ENCODE peak calls at places on chromosomes 7 and 10, in six cellular contexts. Z is stomach, K is lower lobe of right lung, Y is mammary epithelial cell, X is BJ, U is heart left ventricle. R is an unnamed sample. For H3K36me3, the result is how much of the 10 kb centered on the place peaks cover.

GRCh38 chr7:18508441-18509427 is 13.2 kb downstream of the HDAC9 start:
- DNase-seq in Z (no peak), K (no peak), Y (peak), X (peak), U (peak), R (peak)

GRCh38 chr7:101862280-101863220 is 45.1 kb downstream of the CUX1 start:
- DNase-seq in Z (no peak), K (no peak), Y (no peak), X (no peak), U (no peak), R (no peak)

GRCh38 chr10:15237351-15237750 is 68.9 kb upstream of the NMT2 start:
- DNase-seq in Z (no peak), K (no peak), Y (peak), X (no peak), U (no peak), R (peak)

GRCh38 chr7:117385340-117386124 is 41.8 kb downstream of the ASZ1 start:
- DNase-seq in Z (no peak), K (no peak), Y (peak), X (no peak), U (no peak), R (peak)

GRCh38 chr10:97259119-97259518 is 33.3 kb downstream of the ARHGAP19 start:
- DNase-seq in Z (no peak), K (no peak), Y (no peak), X (no peak), U (no peak), R (no peak)

GRCh38 chr10:16853201-16853600 is 36.0 kb upstream of the RSU1 start:
- DNase-seq in Z (no peak), K (no peak), Y (no peak), X (no peak), U (no peak), R (peak)

GRCh38 chr10:127977368-127978009 is 70.6 kb downstream of the PTPRE start:
- DNase-seq in Z (peak), K (peak), Y (peak), X (no peak), U (peak), R (peak)

GRCh38 chr7:66374141-66374540 is 169.0 kb downstream of the TPST1 start:
- DNase-seq in Z (no peak), K (no peak), Y (no peak), X (no peak), U (no peak), R (no peak)

GRCh38 chr7:87113077-87113476 is 39.2 kb upstream of the DMTF1 start:
- DNase-seq in Z (no peak), K (no peak), Y (no peak), X (no peak), U (peak), R (no peak)

GRCh38 chr7:99453105-99453504 is 12.9 kb downstream of the ATP5MF start:
- DNase-seq in Z (no peak), K (no peak), Y (no peak), X (no peak), U (peak), R (no peak)

GRCh38 chr7:90595801-90596683 is at the start of gene CDK14:
- DNase-seq in Z (peak), K (peak), Y (peak), X (no peak), U (peak), R (no peak)
- TF ChIP-seq CTCF in Z (no peak), K (peak), Y (no peak), X (peak), U (peak), R (peak)

DNA sequence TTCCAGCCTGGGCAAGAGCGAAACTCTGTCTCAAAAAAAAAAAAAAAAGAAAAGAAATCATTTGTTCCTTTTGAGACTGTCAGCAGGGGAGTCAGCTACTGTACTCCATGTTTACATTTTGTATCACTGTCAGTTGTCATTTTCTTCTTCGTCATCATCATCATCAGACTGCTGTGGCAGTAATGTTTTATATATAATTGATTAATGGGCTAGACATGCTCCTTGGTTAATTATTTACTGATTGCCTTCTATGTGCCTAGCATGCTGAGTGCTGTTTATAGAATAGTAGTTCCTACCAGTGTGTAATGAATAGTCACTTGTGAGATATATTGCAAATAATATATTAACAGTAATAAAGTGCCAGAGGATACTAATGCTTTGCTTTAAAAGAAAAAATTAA is 50.5 kb downstream of the VCL start:
- DNase-seq in Z (no peak), K (no peak), Y (no peak), X (no peak), U (no peak), R (no peak)
- H3K36me3 ChIP-seq in Z (under half), K (under half), Y (under half), X (under half), U (under half), R (under half)

GRCh38 chr7:150715738-150716137 is 675 bp upstream of the GIMAP1 start:
- DNase-seq in Z (no peak), K (no peak), Y (no peak), X (no peak), U (no peak), R (no peak)

GRCh38 chr7:150719960-150720891 is 3.8 kb downstream of the GIMAP1 start:
- DNase-seq in Z (no peak), K (no peak), Y (no peak), X (no peak), U (no peak), R (no peak)

GRCh38 chr7:150716368-150716767 is at the start of gene GIMAP1:
- DNase-seq in Z (no peak), K (no peak), Y (no peak), X (no peak), U (peak), R (no peak)

GRCh38 chr7:150716939-150717338 is 526 bp downstream of the GIMAP1 start:
- DNase-seq in Z (no peak), K (no peak), Y (no peak), X (no peak), U (no peak), R (no peak)

GRCh38 chr7:150717821-150718420 is 1.5 kb downstream of the GIMAP1 start:
- DNase-seq in Z (no peak), K (no peak), Y (no peak), X (no peak), U (no peak), R (no peak)
- H3K4me3 ChIP-seq in Z (peak), K (peak), Y (no peak), X (no peak), U (peak), R (no peak)

GRCh38 chr10:131775833-131776232 is 125.0 kb upstream of the PPP2R2D start:
- DNase-seq in Z (peak), K (no peak), Y (no peak), X (no peak), U (no peak), R (no peak)

GRCh38 chr10:131777921-131778320 is 122.9 kb upstream of the PPP2R2D start:
- DNase-seq in Z (peak), K (no peak), Y (no peak), X (no peak), U (no peak), R (no peak)

GRCh38 chr10:131776496-131776895 is 124.3 kb upstream of the PPP2R2D start:
- DNase-seq in Z (peak), K (no peak), Y (no peak), X (no peak), U (no peak), R (no peak)

GRCh38 chr10:131778385-131778784 is 122.4 kb upstream of the PPP2R2D start:
- DNase-seq in Z (peak), K (no peak), Y (no peak), X (no peak), U (no peak), R (no peak)

DNA sequence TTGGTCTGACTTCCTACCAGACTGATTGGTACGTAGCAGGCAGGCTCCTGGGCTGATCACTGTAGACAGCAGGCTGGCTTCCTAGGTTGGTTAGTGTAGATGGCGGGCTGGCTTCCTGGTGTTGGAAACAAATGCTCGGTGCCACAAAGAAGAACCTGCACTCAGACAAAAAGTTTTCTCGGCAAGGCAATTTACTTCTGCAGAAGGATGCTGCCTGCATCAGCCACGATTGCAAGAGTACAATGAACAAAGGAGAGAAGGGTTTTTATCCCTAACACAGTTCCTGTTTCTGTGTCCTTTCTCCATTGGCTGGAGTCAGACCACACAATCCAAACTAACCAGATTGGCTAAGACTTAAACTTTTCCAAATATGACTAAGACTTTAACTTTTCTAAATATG is 123.6 kb upstream of the PPP2R2D start:
- DNase-seq in Z (no peak), K (no peak), Y (no peak), X (no peak), U (no peak), R (no peak)
- TF ChIP-seq CTCF in Z (no peak), K (no peak), Y (no peak), X (no peak), U (no peak), R (no peak)

DNA sequence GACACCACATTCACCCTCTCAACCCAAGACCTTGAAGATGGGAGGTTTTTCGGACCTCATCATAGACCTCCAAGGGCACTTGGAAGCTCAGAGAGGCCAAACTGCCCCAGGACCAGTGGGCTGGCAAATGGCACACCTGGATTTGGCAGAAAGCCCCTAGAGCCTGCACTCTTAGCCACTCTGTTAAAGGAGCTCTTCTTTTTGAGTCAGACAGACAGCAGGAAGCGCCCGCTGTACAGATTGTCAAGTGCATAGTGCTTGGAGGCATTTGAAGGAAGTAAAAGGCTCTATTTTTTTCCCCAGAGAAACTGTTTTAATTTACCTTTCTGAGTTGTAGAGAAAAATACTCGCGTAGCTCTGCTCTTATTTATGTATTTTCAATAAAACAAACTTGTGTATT is 408.6 kb upstream of the GALNT17 start:
- DNase-seq in Z (no peak), K (no peak), Y (no peak), X (no peak), U (no peak), R (no peak)
- H3K36me3 ChIP-seq in Z (under half), K (under half), Y (under half), X (under half), U (under half), R (under half)